ENCODE peak calls at places on chromosome 14, in four cellular contexts. U, E, J and B are unnamed samples.
A peak's percentile ranks its signal among the peaks of the same experiment; 100 is the strongest.

GRCh38 chr14:65249471-65250161 is 147.3 kb upstream of the MAX start:
- DNase-seq in U (peak; percentile 59), E (no peak), J (no peak), B (no peak)

GRCh38 chr14:81710232-81710845 is 176.7 kb upstream of the SEL1L start:
- DNase-seq in U (peak; percentile 42), E (peak; percentile 28), J (peak; percentile 41), B (peak; percentile 0)

GRCh38 chr14:85241022-85241880 is 288.7 kb upstream of the FLRT2 start:
- DNase-seq in U (no peak), E (no peak), J (no peak), B (no peak)

GRCh38 chr14:34946699-34947098 is 36.1 kb upstream of the SRP54 start:
- DNase-seq in U (no peak), E (no peak), J (no peak), B (no peak)

GRCh38 chr14:55514819-55515470 is 65.1 kb upstream of the KTN1 start:
- DNase-seq in U (no peak), E (no peak), J (no peak), B (no peak)

GRCh38 chr14:32679927-32680612 is 258.6 kb upstream of the NPAS3 start:
- DNase-seq in U (no peak), E (no peak), J (no peak), B (no peak)

GRCh38 chr14:88323086-88323519 is at the start of gene KCNK10:
- DNase-seq in U (no peak), E (no peak), J (no peak), B (no peak)

GRCh38 chr14:51116682-51117081 is 21.8 kb upstream of the TRIM9 start:
- DNase-seq in U (no peak), E (no peak), J (no peak), B (no peak)

GRCh38 chr14:30869525-30870150 is 4.7 kb upstream of the COCH start:
- DNase-seq in U (no peak), E (no peak), J (no peak), B (no peak)

GRCh38 chr14:54567634-54568561 is 970 bp downstream of the SAMD4A start:
- DNase-seq in U (peak; percentile 14), E (peak; percentile 46), J (peak; percentile 59), B (no peak)

GRCh38 chr14:74289801-74290200 is 12.9 kb downstream of the ABCD4 start:
- DNase-seq in U (no peak), E (no peak), J (no peak), B (no peak)

GRCh38 chr14:74290415-74290814 is 12.3 kb downstream of the ABCD4 start:
- DNase-seq in U (no peak), E (peak; percentile 47), J (peak; percentile 39), B (no peak)

GRCh38 chr14:74296037-74296467 is 6.7 kb downstream of the ABCD4 start:
- DNase-seq in U (peak; percentile 66), E (no peak), J (no peak), B (no peak)

GRCh38 chr14:74292061-74292460 is 10.7 kb downstream of the ABCD4 start:
- DNase-seq in U (no peak), E (no peak), J (no peak), B (no peak)

DNA sequence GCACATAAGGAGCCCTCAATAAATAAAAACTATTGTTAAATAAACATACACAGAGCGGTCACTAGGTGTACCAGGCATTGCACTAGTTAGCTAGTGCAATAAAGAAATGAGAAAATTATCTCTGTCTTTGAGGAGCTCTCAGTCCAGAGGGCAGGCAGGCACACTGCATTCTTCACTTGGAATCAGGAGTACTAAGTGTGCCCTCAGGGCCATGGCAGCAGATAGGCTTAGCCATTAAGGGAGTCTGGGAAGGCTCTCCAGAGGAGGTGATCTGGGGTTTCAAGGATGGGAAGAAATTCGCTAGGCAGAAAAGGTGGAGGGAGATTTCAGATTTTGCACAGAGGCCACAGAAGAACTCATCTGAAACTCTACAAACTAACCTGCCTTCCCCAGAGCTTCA is 9.1 kb downstream of the ABCD4 start:
- DNase-seq in U (no peak), E (no peak), J (no peak), B (no peak)
- TF ChIP-seq POLR2AphosphoS2 in U (no peak), E (no peak), J (no peak), B (no peak)

DNA sequence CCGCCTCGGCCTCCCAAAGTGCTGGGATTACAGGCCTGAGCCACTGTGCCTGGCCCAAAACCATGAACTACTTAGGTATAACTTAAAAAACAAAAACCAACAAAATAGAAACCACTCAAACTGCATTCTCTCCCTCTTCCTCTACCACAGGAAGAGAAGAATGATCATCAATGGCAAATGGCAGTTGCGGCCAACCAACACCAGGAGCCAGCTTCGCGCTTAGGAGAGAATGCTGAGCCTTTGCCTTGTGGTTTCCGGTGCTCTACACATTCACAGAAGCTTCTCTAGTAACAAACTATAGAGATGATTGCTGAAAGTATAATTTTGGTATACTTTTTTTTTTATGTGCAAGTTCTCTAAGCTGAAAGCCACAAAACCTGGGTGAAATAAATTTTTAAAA is 17.1 kb downstream of the CATSPERB start:
- DNase-seq in U (no peak), E (no peak), J (no peak), B (no peak)
- TF ChIP-seq BHLHE40 in U (no peak), E (no peak), J (no peak), B (no peak)

DNA sequence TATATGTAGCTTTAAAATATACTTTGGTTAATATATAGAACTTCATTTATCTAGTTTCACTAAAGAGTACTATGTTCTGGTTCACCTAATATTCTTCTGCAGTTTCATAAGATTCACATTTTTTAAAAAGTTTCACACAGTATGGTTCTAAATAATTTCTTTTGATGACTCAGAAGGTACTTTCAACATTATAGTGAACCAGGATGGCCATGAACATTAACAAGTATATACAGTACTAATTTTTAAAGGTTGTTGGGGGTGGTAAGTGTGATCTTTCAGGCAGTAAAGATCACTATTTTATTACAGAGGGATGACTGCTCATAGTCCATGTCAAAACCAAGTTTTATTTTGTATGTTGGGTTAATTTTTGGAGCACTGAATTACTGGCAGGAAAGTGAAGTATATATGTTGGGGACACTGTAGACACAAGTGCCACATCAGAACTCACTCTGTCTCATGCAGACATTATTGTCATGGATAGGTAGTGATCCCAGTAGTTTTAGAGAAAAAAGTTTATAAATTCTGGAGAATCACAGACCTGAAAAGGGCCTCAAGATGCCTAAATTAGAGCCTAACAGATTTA is 60.0 kb downstream of the DCAF5 start:
- DNase-seq in U (no peak), E (no peak), J (no peak), B (no peak)
- TF ChIP-seq POLR2AphosphoS2 in U (no peak), E (no peak), J (no peak), B (no peak)

DNA sequence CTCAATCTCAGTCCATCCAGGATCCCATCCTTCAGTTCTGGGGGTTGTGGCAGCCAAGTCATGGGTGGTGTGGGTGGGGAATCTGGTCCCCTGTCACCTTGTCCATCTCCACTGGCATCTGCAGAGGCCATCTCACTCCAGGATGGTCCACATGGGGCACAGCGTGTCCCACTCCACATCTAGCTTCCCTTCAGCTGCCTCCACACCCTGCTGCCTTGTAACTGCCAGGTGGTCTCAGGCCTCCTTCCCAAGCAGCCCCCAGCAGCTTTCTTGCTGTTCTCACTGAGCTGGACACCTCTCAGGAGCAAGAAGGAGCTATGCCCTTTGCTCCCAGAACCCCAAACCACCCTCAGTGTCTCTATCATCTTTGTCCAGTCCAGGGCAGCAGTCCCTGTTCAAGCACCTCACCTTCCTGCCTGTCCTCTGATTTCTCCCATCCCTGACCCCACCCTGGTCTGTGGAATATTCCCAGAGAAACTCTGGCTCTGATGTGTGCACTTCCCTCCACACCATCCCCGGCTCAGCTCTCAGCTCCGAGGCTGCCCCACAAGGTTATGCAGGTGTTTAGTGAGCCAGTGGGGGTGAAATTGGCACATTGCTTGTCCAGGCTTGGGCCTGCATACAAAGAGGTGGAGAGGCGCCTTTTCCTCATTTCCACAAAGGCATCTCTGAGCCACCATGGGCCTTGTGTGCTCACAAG is 13.7 kb upstream of the DYNC1H1 start:
- DNase-seq in U (no peak), E (no peak), J (no peak), B (no peak)
- TF ChIP-seq BHLHE40 in U (no peak), E (no peak), J (no peak), B (no peak)

DNA sequence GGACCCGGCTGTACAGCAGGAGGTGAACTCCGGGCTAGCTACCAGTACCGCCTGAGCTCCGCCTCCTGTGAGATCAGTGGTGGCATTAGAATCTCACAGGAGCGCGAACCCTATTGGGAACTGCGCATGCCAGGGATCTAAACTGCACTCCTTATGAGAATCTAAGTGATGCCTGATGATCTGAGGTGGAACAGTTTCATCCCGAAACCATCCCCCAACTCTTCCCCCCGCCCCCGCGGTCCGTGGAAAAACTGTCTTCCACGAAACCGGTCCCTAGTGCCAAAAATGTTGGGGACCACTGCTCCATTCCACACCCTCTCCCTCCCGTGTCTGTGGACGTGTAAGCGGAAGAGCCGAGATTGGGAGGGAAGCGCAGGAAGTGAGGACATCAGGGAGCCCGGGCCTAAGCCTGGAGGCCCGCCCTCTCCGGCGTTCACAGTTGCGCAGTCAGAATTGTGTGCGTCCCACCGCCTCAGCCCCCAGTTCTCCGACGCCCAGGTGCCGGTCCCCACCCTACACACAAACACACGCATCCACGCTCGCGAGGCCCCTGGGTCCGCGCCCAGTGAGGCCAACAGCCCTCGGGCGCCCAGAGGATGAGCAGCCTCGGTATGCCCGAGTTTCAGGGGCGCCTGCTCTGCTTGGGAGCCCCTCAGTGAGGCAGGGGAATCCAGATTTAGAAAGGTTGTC is 1.8 kb upstream of the RNASE4 start:
- DNase-seq in U (peak; percentile 94), E (peak; percentile 83), J (peak; percentile 96), B (no peak)
- TF ChIP-seq POLR2AphosphoS2 in U (no peak), E (no peak), J (no peak), B (peak; percentile 81)